ENCODE peak calls at places on chromosome 7, in eight cellular contexts. T is upper lobe of left lung, L is thyroid gland, X is Peyer's patch, K is stomach, H is HepG2, Y is heart left ventricle, Q is right lobe of liver. U is an unnamed sample.

GRCh38 chr7:87886875-87887274 is 10.6 kb downstream of the DBF4 start:
- DNase-seq in K (no peak), X (no peak), H (peak; percentile 20), L (no peak), Y (no peak), Q (no peak), T (no peak), U (no peak)

GRCh38 chr7:74173074-74173473 is 1.1 kb upstream of the EIF4H start:
- DNase-seq in T (no peak), K (peak; percentile 48), X (no peak), Y (no peak), H (peak; percentile 53), L (peak; percentile 26), Q (peak; percentile 70), U (peak; percentile 43)

GRCh38 chr7:85065306-85065705 is 121.5 kb downstream of the SEMA3D start:
- DNase-seq in X (no peak), T (no peak), K (no peak), Y (no peak), H (no peak), L (peak; percentile 45), Q (no peak), U (no peak)

GRCh38 chr7:82202107-82202506 is 241.5 kb downstream of the CACNA2D1 start:
- DNase-seq in K (no peak), L (no peak), H (no peak), Q (no peak), X (no peak), Y (no peak), T (no peak), U (no peak)

GRCh38 chr7:111678986-111679385 is 116.7 kb upstream of the IMMP2L start:
- DNase-seq in L (no peak), T (no peak), K (no peak), H (no peak), X (no peak), Q (no peak), Y (no peak), U (no peak)

GRCh38 chr7:27046854-27047549 is 48.8 kb downstream of the HOXA1 start:
- DNase-seq in Y (no peak), X (no peak), Q (no peak), K (no peak), T (no peak), H (no peak), L (no peak), U (no peak)

GRCh38 chr7:13839063-13839462 is 150.4 kb downstream of the ETV1 start:
- DNase-seq in H (no peak), X (no peak), Y (no peak), Q (no peak), T (no peak), L (no peak), K (no peak), U (no peak)

GRCh38 chr7:81430150-81430549 is 339.7 kb downstream of the HGF start:
- DNase-seq in K (no peak), Y (no peak), Q (no peak), X (no peak), L (no peak), T (no peak), H (no peak), U (no peak)

GRCh38 chr7:142298631-142299030 is 40.8 kb upstream of the PRSS58 start:
- DNase-seq in X (no peak), H (no peak), Q (no peak), L (no peak), T (peak; percentile 24), Y (no peak), K (no peak), U (no peak)

GRCh38 chr7:69109131-69109740 is 489.0 kb upstream of the AUTS2 start:
- DNase-seq in K (no peak), H (no peak), L (no peak), Y (no peak), T (no peak), X (no peak), Q (no peak), U (no peak)

GRCh38 chr7:108415821-108416536 is 40.3 kb downstream of the NRCAM start:
- DNase-seq in Y (no peak), K (no peak), L (no peak), Q (no peak), H (no peak), T (no peak), X (no peak), U (no peak)

GRCh38 chr7:83751217-83751616 is 102.3 kb upstream of the SEMA3E start:
- DNase-seq in X (no peak), K (no peak), Y (no peak), H (no peak), L (no peak), Q (no peak), T (no peak), U (no peak)

GRCh38 chr7:122676466-122676865 is 22.5 kb downstream of the RNF133 start:
- DNase-seq in H (no peak), Y (no peak), K (no peak), L (no peak), Q (no peak), X (no peak), T (no peak), U (no peak)

GRCh38 chr7:141464551-141464950 is 86.7 kb upstream of the AGK start:
- DNase-seq in K (no peak), Q (no peak), Y (no peak), T (no peak), X (no peak), L (no peak), H (no peak), U (no peak)

GRCh38 chr7:28668085-28668484 is 255.8 kb downstream of the CREB5 start:
- DNase-seq in T (no peak), Y (no peak), L (no peak), X (no peak), K (no peak), H (no peak), Q (no peak), U (no peak)

GRCh38 chr7:55189447-55189760 is 170.6 kb downstream of the EGFR start:
- DNase-seq in Y (no peak), Q (no peak), H (no peak), X (no peak), K (no peak), T (no peak), L (no peak), U (no peak)

GRCh38 chr7:55191926-55192692 is 173.0 kb upstream of the LANCL2 start:
- DNase-seq in H (no peak), Q (no peak), T (peak; percentile 50), Y (no peak), X (peak; percentile 50), K (no peak), L (no peak), U (no peak)

GRCh38 chr7:55189878-55190436 is 171.1 kb downstream of the EGFR start:
- DNase-seq in K (no peak), L (no peak), H (no peak), Y (no peak), X (no peak), T (no peak), Q (no peak), U (no peak)

GRCh38 chr7:55191161-55191925 is 172.5 kb downstream of the EGFR start:
- DNase-seq in H (no peak), L (peak; percentile 64), K (no peak), Q (no peak), X (no peak), T (no peak), Y (no peak), U (no peak)

GRCh38 chr7:55190511-55191160 is 171.8 kb downstream of the EGFR start:
- DNase-seq in K (no peak), Q (no peak), Y (no peak), T (no peak), L (peak; percentile 61), H (no peak), X (no peak), U (no peak)
- H3K4me1 ChIP-seq in K (peaks cover 59% of the 10 kb centered on the region), Q (peaks cover 24% of the 10 kb centered on the region), Y (peaks cover 11% of the 10 kb centered on the region), T (peaks cover 39% of the 10 kb centered on the region), L (peaks cover 61% of the 10 kb centered on the region), H (peaks cover 64% of the 10 kb centered on the region), X (no peaks in the 10 kb centered on the region), U (peaks cover 5% of the 10 kb centered on the region)

DNA sequence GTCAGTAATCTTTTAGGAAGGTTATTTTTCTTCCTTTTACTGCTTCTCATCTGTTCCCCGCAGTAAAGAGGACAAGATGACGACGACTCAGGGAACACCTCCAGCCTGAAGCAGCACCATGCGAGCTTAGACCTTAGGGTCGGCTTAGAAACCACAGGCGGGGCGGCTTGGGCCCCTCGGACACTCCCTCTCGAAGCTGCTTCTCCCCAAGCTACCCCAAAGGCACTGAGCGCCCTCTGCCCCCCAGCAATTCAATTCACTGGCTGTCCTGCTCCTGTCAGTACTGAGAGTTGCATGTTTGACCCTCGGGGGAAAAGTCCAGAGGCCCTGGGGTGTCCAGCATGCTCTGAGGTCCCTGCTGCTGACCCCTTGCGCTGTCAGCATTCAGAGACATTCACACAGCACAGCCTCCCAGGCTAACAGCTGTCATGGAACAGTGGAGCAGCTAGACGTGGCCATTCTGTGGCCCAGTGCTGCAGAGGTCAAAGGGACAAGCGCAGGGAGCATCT is 112.7 kb downstream of the EGFR start:
- DNase-seq in L (no peak), K (no peak), H (peak; percentile 28), X (no peak), T (no peak), Y (no peak), Q (no peak), U (no peak)
- TF ChIP-seq POLR2A in L (no peak), K (no peak), H (no peak), X (no peak), T (no peak), Y (no peak), Q (no peak), U (no peak)

DNA sequence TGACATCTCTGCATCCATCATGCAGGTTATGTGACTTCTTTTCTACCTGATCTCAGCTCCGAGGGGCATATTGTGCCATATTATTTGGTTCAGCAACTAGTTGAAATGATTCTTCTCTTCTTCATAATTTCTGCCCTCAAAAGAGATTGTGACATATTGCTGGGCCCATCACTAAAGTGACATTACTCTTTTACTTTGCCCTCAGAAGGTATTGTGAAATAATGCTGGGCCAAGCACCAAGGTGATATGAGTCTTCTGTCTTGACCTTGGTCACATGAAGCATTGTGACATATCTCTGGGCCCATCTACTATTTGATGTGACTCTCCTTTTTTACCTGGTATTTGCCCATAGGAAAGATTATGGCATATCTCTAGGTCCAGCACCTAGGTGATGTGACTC is 33.9 kb upstream of the ZNF107 start:
- DNase-seq in K (no peak), H (no peak), Y (no peak), Q (no peak), T (no peak), X (no peak), L (no peak), U (no peak)
- H3K9me3 ChIP-seq in K (no peaks in the 10 kb centered on the region), H (no peaks in the 10 kb centered on the region), Y (no peaks in the 10 kb centered on the region), Q (no peaks in the 10 kb centered on the region), T (no peaks in the 10 kb centered on the region), X (no peaks in the 10 kb centered on the region), L (no peaks in the 10 kb centered on the region), U (no peaks in the 10 kb centered on the region)

DNA sequence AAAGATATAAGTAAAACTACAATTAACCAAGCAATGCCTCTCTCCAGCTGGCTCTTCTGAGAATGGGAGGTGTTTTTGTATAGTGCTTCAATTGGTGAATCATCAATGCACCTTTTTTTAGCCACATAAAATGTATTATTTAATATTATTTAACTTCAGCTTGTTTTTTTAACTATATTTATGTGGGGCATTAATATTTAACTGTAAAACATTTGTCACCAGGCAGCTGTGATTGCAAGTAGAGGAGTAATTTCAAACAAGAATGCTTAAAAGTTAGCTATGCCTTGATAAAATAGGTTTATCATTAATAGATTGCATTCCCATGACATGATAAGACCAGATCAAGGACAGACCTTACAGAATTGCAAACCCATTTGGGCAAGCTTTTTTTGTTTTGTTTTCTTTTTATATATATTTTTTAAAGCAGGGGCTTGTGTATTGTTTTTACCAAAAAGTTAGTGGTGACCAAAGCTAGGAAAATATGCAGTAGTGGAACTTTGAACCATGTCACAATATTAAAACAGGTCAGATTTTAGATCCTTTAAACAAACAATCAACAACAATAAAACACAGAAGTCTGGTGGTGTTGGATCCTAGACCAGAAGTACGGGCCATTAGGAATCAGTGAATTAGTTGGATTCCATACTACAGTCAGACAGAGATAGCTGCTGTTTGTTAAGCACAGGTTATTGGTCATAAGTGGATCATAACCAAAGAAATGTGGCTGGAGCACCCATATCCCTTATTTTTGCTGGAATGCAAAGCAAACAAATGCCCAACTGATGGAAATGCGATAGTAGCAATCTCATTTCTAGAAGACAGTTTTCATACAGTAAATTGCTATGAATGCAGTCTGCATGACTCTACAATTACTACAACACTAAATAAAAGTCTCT is 2.9 kb downstream of the CAV2 start:
- DNase-seq in T (no peak), H (no peak), X (no peak), K (no peak), L (no peak), Y (no peak), Q (no peak), U (no peak)
- H3K4me1 ChIP-seq in T (peaks cover 7% of the 10 kb centered on the region), H (peaks cover 10% of the 10 kb centered on the region), X (no peaks in the 10 kb centered on the region), K (peaks cover 60% of the 10 kb centered on the region), L (peaks cover 23% of the 10 kb centered on the region), Y (peaks cover 17% of the 10 kb centered on the region), Q (peaks cover 14% of the 10 kb centered on the region), U (peaks cover 21% of the 10 kb centered on the region)